ENCODE peak calls at places on chromosome 10, in seven cellular contexts. H, M, G, B, U, V and E are unnamed samples.

GRCh38 chr10:101056365-101057151 is 5.2 kb upstream of the KAZALD1 start:
- DNase-seq in H (no peak), M (no peak), G (no peak), B (no peak), U (no peak), V (no peak), E (no peak)

GRCh38 chr10:11447571-11447970 is 163.9 kb downstream of the USP6NL start:
- DNase-seq in H (no peak), M (no peak), G (no peak), B (no peak), U (no peak), V (no peak), E (no peak)

GRCh38 chr10:14386202-14386593 is 55.5 kb upstream of the FRMD4A start:
- DNase-seq in H (no peak), M (peak), G (no peak), B (peak), U (peak), V (peak), E (peak)

GRCh38 chr10:90642136-90642535 is 215.7 kb downstream of the HTR7 start:
- DNase-seq in H (no peak), M (no peak), G (no peak), B (no peak), U (no peak), V (peak), E (peak)

GRCh38 chr10:42869977-42870350 is 87.4 kb downstream of the BMS1 start:
- DNase-seq in H (no peak), M (no peak), G (no peak), B (no peak), U (no peak), V (no peak), E (no peak)

GRCh38 chr10:77186936-77187335 is 450.7 kb downstream of the KCNMA1 start:
- DNase-seq in H (no peak), M (no peak), G (no peak), B (peak), U (no peak), V (no peak), E (no peak)

GRCh38 chr10:37488792-37489657 is 363.6 kb downstream of the ANKRD30A start:
- DNase-seq in H (no peak), M (no peak), G (no peak), B (no peak), U (peak), V (peak), E (peak)

GRCh38 chr10:86082556-86082955 is 284.0 kb downstream of the GRID1 start:
- DNase-seq in H (no peak), M (no peak), G (no peak), B (no peak), U (no peak), V (no peak), E (no peak)

GRCh38 chr10:95454356-95454755 is 106.8 kb downstream of the SORBS1 start:
- DNase-seq in H (no peak), M (no peak), G (no peak), B (no peak), U (no peak), V (no peak), E (no peak)

GRCh38 chr10:1732501-1733123 is 4.7 kb downstream of the ADARB2 start:
- DNase-seq in H (no peak), M (no peak), G (no peak), B (no peak), U (no peak), V (no peak), E (no peak)

GRCh38 chr10:17657116-17657500 is 13.2 kb downstream of the STAM start:
- DNase-seq in H (no peak), M (no peak), G (no peak), B (no peak), U (no peak), V (no peak), E (no peak)

GRCh38 chr10:35716776-35717175 is 74.7 kb upstream of the FZD8 start:
- DNase-seq in H (no peak), M (no peak), G (no peak), B (no peak), U (no peak), V (no peak), E (no peak)

GRCh38 chr10:107914450-107915276 is 750.2 kb upstream of the SORCS1 start:
- DNase-seq in H (peak), M (no peak), G (no peak), B (no peak), U (no peak), V (peak), E (no peak)

GRCh38 chr10:124611738-124612137 is 132.4 kb downstream of the FAM53B start:
- DNase-seq in H (no peak), M (no peak), G (no peak), B (no peak), U (peak), V (no peak), E (no peak)

GRCh38 chr10:121941532-121941931 is 13.7 kb upstream of the ATE1 start:
- DNase-seq in H (no peak), M (no peak), G (no peak), B (no peak), U (no peak), V (no peak), E (no peak)

GRCh38 chr10:100006241-100006886 is 3.4 kb downstream of the DNMBP start:
- DNase-seq in H (no peak), M (peak), G (peak), B (peak), U (peak), V (peak), E (peak)

GRCh38 chr10:35210961-35211360 is 84.3 kb downstream of the CREM start:
- DNase-seq in H (no peak), M (no peak), G (no peak), B (no peak), U (no peak), V (no peak), E (no peak)

GRCh38 chr10:118042336-118042735 is 4.4 kb downstream of the RAB11FIP2 start:
- DNase-seq in H (no peak), M (no peak), G (no peak), B (no peak), U (no peak), V (peak), E (no peak)

GRCh38 chr10:600876-601275 is 88.6 kb downstream of the DIP2C start:
- DNase-seq in H (no peak), M (no peak), G (no peak), B (no peak), U (no peak), V (peak), E (peak)

GRCh38 chr10:101580486-101581399 is 7.3 kb downstream of the POLL start:
- DNase-seq in H (no peak), M (no peak), G (no peak), B (no peak), U (no peak), V (no peak), E (no peak)

GRCh38 chr10:114674321-114674720 is 16.2 kb upstream of the ABLIM1 start:
- DNase-seq in H (no peak), M (no peak), G (no peak), B (no peak), U (no peak), V (no peak), E (no peak)

GRCh38 chr10:34235164-34235832 is 579.8 kb downstream of the PARD3 start:
- DNase-seq in H (no peak), M (no peak), G (no peak), B (peak), U (no peak), V (peak), E (no peak)

GRCh38 chr10:60576130-60577069 is 186.7 kb upstream of the ANK3 start:
- DNase-seq in H (no peak), M (no peak), G (no peak), B (no peak), U (no peak), V (no peak), E (no peak)

GRCh38 chr10:23195846-23196200 is 3.7 kb downstream of the PTF1A start:
- DNase-seq in H (no peak), M (no peak), G (no peak), B (no peak), U (no peak), V (no peak), E (no peak)

GRCh38 chr10:122374246-122374858 is at the start of gene PLEKHA1:
- DNase-seq in H (peak), M (peak), G (peak), B (peak), U (peak), V (peak), E (peak)

GRCh38 chr10:133454204-133454893 is 604 bp downstream of the SCART1 start:
- DNase-seq in H (no peak), M (no peak), G (no peak), B (no peak), U (no peak), V (no peak), E (no peak)

GRCh38 chr10:85851300-85851699 is 515.3 kb downstream of the GRID1 start:
- DNase-seq in H (no peak), M (no peak), G (peak), B (peak), U (no peak), V (peak), E (no peak)

GRCh38 chr10:1063232-1063862 is 7.2 kb downstream of the WDR37 start:
- DNase-seq in H (no peak), M (no peak), G (no peak), B (no peak), U (no peak), V (no peak), E (no peak)

GRCh38 chr10:133326745-133327650 is 9.7 kb downstream of the CALY start:
- DNase-seq in H (no peak), M (no peak), G (no peak), B (no peak), U (no peak), V (peak), E (peak)

GRCh38 chr10:71266147-71266917 is 52.7 kb upstream of the SLC29A3 start:
- DNase-seq in H (no peak), M (no peak), G (no peak), B (peak), U (no peak), V (peak), E (peak)

GRCh38 chr10:99676895-99677294 is 17.6 kb downstream of the ENTPD7 start:
- DNase-seq in H (no peak), M (no peak), G (no peak), B (no peak), U (no peak), V (no peak), E (no peak)

GRCh38 chr10:68423522-68423921 is 16.4 kb upstream of the RUFY2 start:
- DNase-seq in H (no peak), M (no peak), G (no peak), B (no peak), U (no peak), V (no peak), E (no peak)

GRCh38 chr10:74909665-74910064 is 83.3 kb downstream of the KAT6B start:
- DNase-seq in H (no peak), M (no peak), G (no peak), B (peak), U (no peak), V (peak), E (peak)

GRCh38 chr10:71638087-71638576 is 81.4 kb downstream of the C10orf105 start:
- DNase-seq in H (no peak), M (no peak), G (no peak), B (no peak), U (no peak), V (no peak), E (no peak)

GRCh38 chr10:49223205-49223604 is 35.0 kb upstream of the TMEM273 start:
- DNase-seq in H (no peak), M (no peak), G (no peak), B (no peak), U (no peak), V (no peak), E (no peak)

GRCh38 chr10:88253622-88254021 is 329.5 kb downstream of the RNLS start:
- DNase-seq in H (no peak), M (no peak), G (no peak), B (peak), U (no peak), V (no peak), E (no peak)

GRCh38 chr10:15225511-15225910 is 57.0 kb upstream of the NMT2 start:
- DNase-seq in H (no peak), M (no peak), G (no peak), B (no peak), U (no peak), V (no peak), E (no peak)

GRCh38 chr10:72340510-72340895 is 14.2 kb downstream of the DNAJB12 start:
- DNase-seq in H (peak), M (no peak), G (no peak), B (peak), U (peak), V (peak), E (peak)

GRCh38 chr10:43116596-43116995 is 21.6 kb upstream of the CSGALNACT2 start:
- DNase-seq in H (no peak), M (no peak), G (no peak), B (no peak), U (no peak), V (no peak), E (no peak)